ENCODE peak calls at places on chromosomes 12 and 14, in ten cellular contexts. Y is mammary epithelial cell; X is AG04450; Q is MM.1S; L is CD4-positive, alpha-beta T cell; I is PC-3; O is body of pancreas; C is cardiac muscle cell; N is psoas muscle; F is lung. D is an unnamed sample.

GRCh38 chr12:2691001-2691339 is 103.8 kb upstream of the FKBP4 start:
- DNase-seq in Y (no peak), X (no peak), Q (peak), L (peak), I (no peak), O (peak), C (peak), N (no peak), F (peak), D (no peak)

GRCh38 chr12:123886258-123886657 is 86.4 kb downstream of the CCDC92 start:
- DNase-seq in Y (no peak), X (no peak), Q (no peak), L (no peak), I (no peak), O (no peak), C (no peak), N (no peak), F (no peak), D (no peak)

GRCh38 chr12:3515506-3515905 is 24.5 kb downstream of the PRMT8 start:
- DNase-seq in Y (no peak), X (no peak), Q (no peak), L (no peak), I (no peak), O (no peak), C (no peak), N (no peak), F (no peak), D (no peak)

GRCh38 chr12:115916910-115917668 is 360.4 kb downstream of the MED13L start:
- DNase-seq in Y (peak), X (no peak), Q (peak), L (peak), I (peak), O (peak), C (peak), N (peak), F (peak), D (peak)

GRCh38 chr14:90398841-90399540 is 2.2 kb downstream of the CALM1 start:
- DNase-seq in Y (no peak), X (no peak), Q (no peak), L (no peak), I (no peak), O (no peak), C (no peak), N (no peak), F (no peak), D (no peak)

GRCh38 chr12:63495974-63496373 is 172.3 kb downstream of the DPY19L2 start:
- DNase-seq in Y (no peak), X (no peak), Q (no peak), L (no peak), I (no peak), O (no peak), C (no peak), N (no peak), F (no peak), D (no peak)

GRCh38 chr12:124005736-124006581 is 32.9 kb downstream of the ZNF664 start:
- DNase-seq in Y (no peak), X (no peak), Q (peak), L (no peak), I (no peak), O (no peak), C (no peak), N (no peak), F (no peak), D (no peak)

GRCh38 chr12:2796187-2796663 is 1.5 kb downstream of the FKBP4 start:
- DNase-seq in Y (peak), X (no peak), Q (no peak), L (no peak), I (peak), O (peak), C (no peak), N (no peak), F (no peak), D (peak)

GRCh38 chr14:85528882-85529585 is 910 bp upstream of the FLRT2 start:
- DNase-seq in Y (peak), X (no peak), Q (no peak), L (no peak), I (peak), O (peak), C (no peak), N (peak), F (no peak), D (peak)

GRCh38 chr12:104626069-104626690 is 169.4 kb downstream of the CHST11 start:
- DNase-seq in Y (no peak), X (no peak), Q (no peak), L (no peak), I (no peak), O (no peak), C (no peak), N (no peak), F (no peak), D (no peak)

GRCh38 chr12:76587428-76588178 is 28.0 kb upstream of the OSBPL8 start:
- DNase-seq in Y (no peak), X (no peak), Q (no peak), L (no peak), I (no peak), O (no peak), C (no peak), N (no peak), F (no peak), D (no peak)

GRCh38 chr12:18677189-18677588 is 60.6 kb downstream of the PLCZ1 start:
- DNase-seq in Y (no peak), X (no peak), Q (no peak), L (no peak), I (no peak), O (no peak), C (no peak), N (no peak), F (no peak), D (no peak)

GRCh38 chr14:24761141-24761540 is 127.2 kb upstream of the GZMB start:
- DNase-seq in Y (no peak), X (no peak), Q (no peak), L (no peak), I (no peak), O (no peak), C (no peak), N (no peak), F (no peak), D (no peak)

GRCh38 chr12:28872654-28873268 is 276.3 kb upstream of the FAR2 start:
- DNase-seq in Y (peak), X (peak), Q (peak), L (no peak), I (peak), O (peak), C (peak), N (no peak), F (peak), D (peak)

GRCh38 chr12:117900561-117900960 is 68.2 kb downstream of the KSR2 start:
- DNase-seq in Y (no peak), X (no peak), Q (no peak), L (no peak), I (peak), O (no peak), C (no peak), N (no peak), F (no peak), D (peak)

GRCh38 chr14:102020058-102020971 is 55.9 kb downstream of the DYNC1H1 start:
- DNase-seq in Y (peak), X (peak), Q (no peak), L (peak), I (peak), O (no peak), C (no peak), N (no peak), F (no peak), D (no peak)

GRCh38 chr14:26621807-26622560 is 24.2 kb upstream of the NOVA1 start:
- DNase-seq in Y (no peak), X (no peak), Q (no peak), L (no peak), I (no peak), O (no peak), C (no peak), N (no peak), F (no peak), D (no peak)

GRCh38 chr12:49233842-49234526 is 30.9 kb upstream of the TUBA1C start:
- DNase-seq in Y (no peak), X (no peak), Q (no peak), L (peak), I (no peak), O (peak), C (no peak), N (peak), F (peak), D (no peak)

GRCh38 chr12:1911598-1912575 is 6.6 kb downstream of the CACNA2D4 start:
- DNase-seq in Y (no peak), X (no peak), Q (no peak), L (no peak), I (no peak), O (no peak), C (no peak), N (peak), F (peak), D (no peak)

GRCh38 chr12:58727526-58727925 is 192.8 kb downstream of the LRIG3 start:
- DNase-seq in Y (peak), X (no peak), Q (no peak), L (no peak), I (no peak), O (no peak), C (no peak), N (no peak), F (no peak), D (no peak)

GRCh38 chr14:60724080-60724618 is at the start of gene SIX4:
- DNase-seq in Y (peak), X (peak), Q (peak), L (no peak), I (peak), O (peak), C (peak), N (peak), F (peak), D (peak)

GRCh38 chr14:33693237-33693636 is 257.6 kb downstream of the EGLN3 start:
- DNase-seq in Y (no peak), X (no peak), Q (no peak), L (no peak), I (no peak), O (no peak), C (no peak), N (no peak), F (no peak), D (no peak)

GRCh38 chr14:90383731-90384542 is 12.9 kb upstream of the CALM1 start:
- DNase-seq in Y (no peak), X (no peak), Q (peak), L (peak), I (peak), O (peak), C (peak), N (peak), F (peak), D (peak)

GRCh38 chr12:132277374-132277801 is 52.0 kb downstream of the GALNT9 start:
- DNase-seq in Y (no peak), X (no peak), Q (no peak), L (no peak), I (no peak), O (no peak), C (no peak), N (no peak), F (no peak), D (no peak)

GRCh38 chr12:59834659-59835474 is 239.0 kb downstream of the SLC16A7 start:
- DNase-seq in Y (no peak), X (no peak), Q (no peak), L (no peak), I (peak), O (no peak), C (peak), N (no peak), F (no peak), D (no peak)

GRCh38 chr12:3456809-3457208 is 34.2 kb upstream of the PRMT8 start:
- DNase-seq in Y (no peak), X (no peak), Q (no peak), L (no peak), I (no peak), O (peak), C (peak), N (no peak), F (no peak), D (no peak)

GRCh38 chr12:16600525-16600924 is 5.4 kb downstream of the LMO3 start:
- DNase-seq in Y (no peak), X (no peak), Q (no peak), L (no peak), I (no peak), O (peak), C (no peak), N (no peak), F (no peak), D (no peak)

GRCh38 chr12:93591137-93591868 is 18.8 kb downstream of the SOCS2 start:
- DNase-seq in Y (peak), X (peak), Q (peak), L (no peak), I (peak), O (peak), C (peak), N (peak), F (peak), D (peak)

GRCh38 chr12:68007466-68007865 is 18.2 kb downstream of the IFNG-AS1 start:
- DNase-seq in Y (no peak), X (no peak), Q (no peak), L (no peak), I (no peak), O (no peak), C (no peak), N (no peak), F (no peak), D (no peak)

GRCh38 chr14:61420326-61420725 is 98.9 kb downstream of the PRKCH start:
- DNase-seq in Y (peak), X (no peak), Q (no peak), L (no peak), I (peak), O (no peak), C (no peak), N (no peak), F (no peak), D (peak)

GRCh38 chr12:113862570-113863454 is 103.3 kb downstream of the RBM19 start:
- DNase-seq in Y (peak), X (peak), Q (no peak), L (no peak), I (no peak), O (no peak), C (no peak), N (no peak), F (no peak), D (no peak)

GRCh38 chr12:95767703-95768102 is 22.9 kb downstream of the NTN4 start:
- DNase-seq in Y (no peak), X (no peak), Q (no peak), L (no peak), I (no peak), O (no peak), C (no peak), N (no peak), F (no peak), D (no peak)

GRCh38 chr12:52246720-52247621 is 13.9 kb downstream of the KRT7 start:
- DNase-seq in Y (no peak), X (no peak), Q (no peak), L (no peak), I (peak), O (peak), C (no peak), N (peak), F (no peak), D (no peak)

GRCh38 chr12:25995906-25996305 is 37.4 kb downstream of the RASSF8 start:
- DNase-seq in Y (no peak), X (no peak), Q (no peak), L (no peak), I (no peak), O (no peak), C (no peak), N (no peak), F (no peak), D (no peak)

GRCh38 chr12:51098611-51099010 is 15.2 kb upstream of the CSRNP2 start:
- DNase-seq in Y (no peak), X (no peak), Q (no peak), L (no peak), I (no peak), O (no peak), C (no peak), N (no peak), F (no peak), D (no peak)

GRCh38 chr12:45290218-45290609 is 74.3 kb downstream of the ANO6 start:
- DNase-seq in Y (peak), X (peak), Q (no peak), L (no peak), I (peak), O (no peak), C (no peak), N (no peak), F (no peak), D (peak)

GRCh38 chr12:15581006-15581405 is 208.2 kb downstream of the EPS8 start:
- DNase-seq in Y (no peak), X (no peak), Q (no peak), L (no peak), I (no peak), O (no peak), C (no peak), N (no peak), F (no peak), D (no peak)

GRCh38 chr12:96258451-96258933 is 64.3 kb downstream of the ELK3 start:
- DNase-seq in Y (peak), X (no peak), Q (no peak), L (no peak), I (no peak), O (peak), C (no peak), N (peak), F (no peak), D (no peak)

GRCh38 chr12:12874014-12874413 is 17.3 kb upstream of the GPRC5A start:
- DNase-seq in Y (no peak), X (no peak), Q (no peak), L (no peak), I (no peak), O (no peak), C (no peak), N (no peak), F (no peak), D (no peak)

GRCh38 chr12:12880537-12880936 is 10.8 kb upstream of the GPRC5A start:
- DNase-seq in Y (no peak), X (no peak), Q (no peak), L (no peak), I (no peak), O (no peak), C (no peak), N (no peak), F (no peak), D (no peak)

GRCh38 chr12:12877789-12878455 is 13.4 kb upstream of the GPRC5A start:
- DNase-seq in Y (no peak), X (no peak), Q (no peak), L (no peak), I (no peak), O (no peak), C (no peak), N (no peak), F (no peak), D (no peak)

GRCh38 chr12:12872934-12873275 is 18.5 kb upstream of the GPRC5A start:
- DNase-seq in Y (peak), X (no peak), Q (no peak), L (no peak), I (peak), O (no peak), C (no peak), N (no peak), F (no peak), D (peak)

DNA sequence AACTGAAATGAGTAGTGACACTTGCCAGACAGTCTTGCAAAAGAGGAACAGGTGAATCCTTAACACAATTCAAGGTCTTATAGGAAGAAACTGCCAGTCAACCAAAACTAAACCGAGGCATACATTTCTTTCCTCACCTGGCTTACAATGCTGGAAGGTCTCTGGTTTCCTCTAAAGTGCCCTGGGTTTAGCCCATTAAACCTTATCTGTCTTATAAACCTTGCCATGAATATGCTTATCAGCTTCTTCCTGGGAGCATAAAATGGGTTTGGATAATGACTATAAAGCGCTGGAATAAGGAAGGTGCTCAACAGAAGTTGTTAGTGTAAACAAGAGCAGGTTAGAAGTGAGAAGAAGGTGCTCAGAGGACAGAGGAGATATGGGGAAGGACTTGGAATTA is 14.2 kb upstream of the GPRC5A start:
- DNase-seq in Y (no peak), X (no peak), Q (no peak), L (no peak), I (no peak), O (no peak), C (no peak), N (no peak), F (no peak), D (no peak)
- H3K27ac ChIP-seq in Y (no peak), X (no peak), Q (no peak), L (no peak), I (peak), O (no peak), C (no peak), N (no peak), F (no peak), D (no peak)

GRCh38 chr12:112852810-112853209 is 54.0 kb upstream of the OAS1 start:
- DNase-seq in Y (no peak), X (no peak), Q (no peak), L (no peak), I (no peak), O (no peak), C (no peak), N (no peak), F (no peak), D (no peak)

GRCh38 chr12:112851024-112851777 is 55.6 kb upstream of the OAS1 start:
- DNase-seq in Y (no peak), X (no peak), Q (no peak), L (no peak), I (no peak), O (no peak), C (no peak), N (no peak), F (no peak), D (no peak)

GRCh38 chr12:112850343-112850742 is 56.4 kb upstream of the OAS1 start:
- DNase-seq in Y (no peak), X (no peak), Q (no peak), L (no peak), I (no peak), O (no peak), C (no peak), N (no peak), F (no peak), D (no peak)

GRCh38 chr12:112854344-112854743 is 52.4 kb upstream of the OAS1 start:
- DNase-seq in Y (no peak), X (no peak), Q (no peak), L (no peak), I (no peak), O (no peak), C (no peak), N (no peak), F (no peak), D (no peak)

GRCh38 chr12:112852127-112852526 is 54.6 kb upstream of the OAS1 start:
- DNase-seq in Y (no peak), X (no peak), Q (no peak), L (no peak), I (no peak), O (no peak), C (no peak), N (no peak), F (no peak), D (no peak)
- TF ChIP-seq CTCF in Y (no peak), X (no peak), Q (no peak), L (no peak), I (no peak), O (no peak), C (no peak), N (no peak), F (no peak), D (no peak)

DNA sequence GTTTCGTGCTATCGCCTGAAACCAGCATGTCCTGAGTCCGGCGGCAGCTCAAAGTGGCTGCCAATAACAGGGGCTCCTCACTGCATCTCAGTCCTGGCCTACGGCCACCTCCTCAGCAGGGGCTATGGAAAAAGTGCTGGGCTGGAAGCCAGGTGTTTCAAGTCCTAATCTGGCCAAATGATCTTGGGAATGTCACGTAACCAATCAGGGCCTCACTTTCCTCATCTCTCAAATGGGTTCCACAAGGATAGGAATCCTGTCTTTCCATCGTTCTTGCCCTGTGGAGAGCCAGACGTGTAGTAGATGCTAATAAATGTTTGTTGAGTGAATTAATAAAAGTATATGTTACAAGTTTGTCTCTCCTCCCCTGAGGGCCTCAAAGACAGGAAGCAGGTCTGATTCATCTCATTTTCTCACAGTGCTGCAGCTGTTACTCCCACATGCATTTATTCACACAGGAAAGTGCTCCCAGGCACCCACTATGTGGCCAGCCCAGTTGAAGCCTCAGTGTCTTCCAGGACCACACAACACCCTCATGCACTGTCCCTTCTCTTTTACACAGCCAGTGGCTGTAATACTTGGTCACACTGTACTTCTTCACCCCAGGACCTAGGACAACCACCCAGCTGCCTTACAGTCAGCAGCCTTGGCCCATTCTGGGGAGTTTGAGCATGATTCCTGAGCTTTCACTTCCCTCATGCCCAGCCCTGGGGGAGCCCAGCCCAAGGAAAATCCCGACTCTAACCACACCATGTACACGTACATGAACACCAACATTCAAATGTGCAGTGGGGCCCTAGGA is 5.0 kb downstream of the CMKLR1 start:
- DNase-seq in Y (peak), X (no peak), Q (no peak), L (no peak), I (peak), O (no peak), C (no peak), N (peak), F (no peak), D (peak)
- H3K27ac ChIP-seq in Y (no peak), X (no peak), Q (no peak), L (no peak), I (no peak), O (peak), C (no peak), N (peak), F (no peak), D (no peak)

GRCh38 chr14:103127356-103127755 is 4.1 kb downstream of the TNFAIP2 start:
- DNase-seq in Y (no peak), X (no peak), Q (no peak), L (no peak), I (no peak), O (no peak), C (no peak), N (no peak), F (no peak), D (no peak)

GRCh38 chr14:103127861-103128598 is 4.8 kb downstream of the TNFAIP2 start:
- DNase-seq in Y (no peak), X (no peak), Q (no peak), L (no peak), I (no peak), O (peak), C (no peak), N (peak), F (no peak), D (peak)

GRCh38 chr14:103126088-103126872 is 3.0 kb downstream of the TNFAIP2 start:
- DNase-seq in Y (no peak), X (no peak), Q (no peak), L (no peak), I (no peak), O (peak), C (no peak), N (peak), F (no peak), D (no peak)

GRCh38 chr14:103125098-103126070 is 2.1 kb downstream of the TNFAIP2 start:
- DNase-seq in Y (no peak), X (no peak), Q (no peak), L (no peak), I (no peak), O (peak), C (no peak), N (peak), F (no peak), D (no peak)

GRCh38 chr14:103126873-103127304 is 3.6 kb downstream of the TNFAIP2 start:
- DNase-seq in Y (peak), X (no peak), Q (no peak), L (no peak), I (peak), O (peak), C (peak), N (peak), F (peak), D (peak)
- TF ChIP-seq CTCF in Y (peak), X (no peak), Q (no peak), L (no peak), I (no peak), O (no peak), C (no peak), N (peak), F (no peak), D (peak)